ENCODE peak calls at places on chromosomes 12 and 14, in eight cellular contexts. V, P, C, D, J, T, X and G are unnamed samples.

GRCh38 chr12:99110212-99110611 is 465.1 kb downstream of the APAF1 start:
- DNase-seq in J (no peak), P (no peak), V (no peak), D (no peak), C (no peak), X (no peak), T (no peak), G (no peak)

GRCh38 chr12:5806376-5807089 is 138.5 kb downstream of the ANO2 start:
- DNase-seq in X (no peak), P (no peak), T (no peak), V (no peak), J (no peak), D (peak), C (no peak), G (peak)

GRCh38 chr12:128572311-128572810 is 251.4 kb downstream of the SLC15A4 start:
- DNase-seq in C (no peak), X (no peak), J (no peak), V (no peak), P (no peak), D (no peak), T (no peak), G (no peak)

GRCh38 chr12:49296034-49296835 is 1.3 kb downstream of the PRPH start:
- DNase-seq in J (no peak), V (peak), X (peak), T (peak), D (no peak), P (peak), C (no peak), G (no peak)

GRCh38 chr12:111546758-111547383 is 52.2 kb downstream of the ATXN2 start:
- DNase-seq in T (no peak), J (peak), D (peak), X (no peak), V (no peak), C (no peak), P (no peak), G (peak)

GRCh38 chr14:105477659-105478623 is 3.3 kb downstream of the CRIP2 start:
- DNase-seq in J (no peak), P (peak), V (no peak), C (no peak), X (peak), D (no peak), T (peak), G (no peak)

GRCh38 chr12:116318738-116319050 is 41.2 kb upstream of the MED13L start:
- DNase-seq in C (no peak), J (no peak), P (no peak), T (no peak), V (no peak), D (no peak), X (peak), G (no peak)

GRCh38 chr12:26744042-26744626 is 88.9 kb downstream of the ITPR2 start:
- DNase-seq in X (no peak), D (no peak), T (no peak), P (no peak), C (no peak), V (no peak), J (no peak), G (no peak)

GRCh38 chr14:50762001-50762930 is 68.7 kb downstream of the NIN start:
- DNase-seq in X (no peak), V (no peak), J (peak), D (peak), C (no peak), P (no peak), T (no peak), G (peak)

GRCh38 chr12:15393037-15393436 is 70.7 kb downstream of the PTPRO start:
- DNase-seq in P (no peak), J (no peak), V (no peak), D (no peak), X (no peak), C (no peak), T (no peak), G (no peak)

GRCh38 chr14:101123639-101124525 is 220.4 kb upstream of the RTL1 start:
- DNase-seq in C (no peak), T (peak), X (peak), P (no peak), D (no peak), V (no peak), J (no peak), G (no peak)

GRCh38 chr12:29067430-29067829 is 81.6 kb upstream of the FAR2 start:
- DNase-seq in P (no peak), X (no peak), C (peak), D (no peak), V (no peak), T (no peak), J (no peak), G (no peak)

GRCh38 chr12:2417761-2418160 is 365.0 kb downstream of the CACNA1C start:
- DNase-seq in X (peak), J (no peak), V (no peak), T (no peak), C (no peak), P (no peak), D (no peak), G (no peak)